ENCODE peak calls at places on chromosomes 11 and 22, in seven cellular contexts. One of them, this sample, is unnamed.

GRCh38 chr11:17646451-17647145 is 72.8 kb upstream of the MYOD1 start:
- DNase-seq in astrocyte of the hippocampus: no peak
- DNase-seq in GM04504: no peak
- DNase-seq in CD4-positive, alpha-beta T cell: no peak
- DNase-seq in T-helper 2 cell: no peak
- DNase-seq in left ventricle myocardium inferior: no peak
- DNase-seq in NCI-H1417: no peak
- DNase-seq in this sample: no peak

GRCh38 chr11:128116447-128117240 is 470.7 kb downstream of the ETS1 start:
- DNase-seq in CD4-positive, alpha-beta T cell: no peak
- DNase-seq in GM04504: no peak
- DNase-seq in NCI-H1417: no peak
- DNase-seq in left ventricle myocardium inferior: no peak
- DNase-seq in T-helper 2 cell: no peak
- DNase-seq in astrocyte of the hippocampus: peak
- DNase-seq in this sample: no peak

GRCh38 chr22:44025171-44026065 is 1.3 kb downstream of the PARVB start:
- DNase-seq in left ventricle myocardium inferior: peak
- DNase-seq in astrocyte of the hippocampus: no peak
- DNase-seq in GM04504: no peak
- DNase-seq in NCI-H1417: no peak
- DNase-seq in T-helper 2 cell: no peak
- DNase-seq in CD4-positive, alpha-beta T cell: no peak
- DNase-seq in this sample: peak

GRCh38 chr11:45435706-45436105 is 149.6 kb upstream of the SYT13 start:
- DNase-seq in astrocyte of the hippocampus: no peak
- DNase-seq in left ventricle myocardium inferior: no peak
- DNase-seq in GM04504: no peak
- DNase-seq in CD4-positive, alpha-beta T cell: no peak
- DNase-seq in T-helper 2 cell: no peak
- DNase-seq in NCI-H1417: no peak
- DNase-seq in this sample: no peak

GRCh38 chr11:59183768-59184167 is 11.8 kb downstream of the DTX4 start:
- DNase-seq in CD4-positive, alpha-beta T cell: no peak
- DNase-seq in NCI-H1417: no peak
- DNase-seq in T-helper 2 cell: no peak
- DNase-seq in GM04504: no peak
- DNase-seq in left ventricle myocardium inferior: no peak
- DNase-seq in astrocyte of the hippocampus: no peak
- DNase-seq in this sample: no peak

GRCh38 chr11:119489087-119489486 is 66.1 kb upstream of the THY1 start:
- DNase-seq in CD4-positive, alpha-beta T cell: no peak
- DNase-seq in left ventricle myocardium inferior: no peak
- DNase-seq in GM04504: no peak
- DNase-seq in NCI-H1417: no peak
- DNase-seq in T-helper 2 cell: no peak
- DNase-seq in astrocyte of the hippocampus: no peak
- DNase-seq in this sample: no peak

GRCh38 chr22:44357962-44358553 is 45.3 kb upstream of the SHISAL1 start:
- DNase-seq in GM04504: no peak
- DNase-seq in T-helper 2 cell: no peak
- DNase-seq in NCI-H1417: no peak
- DNase-seq in CD4-positive, alpha-beta T cell: no peak
- DNase-seq in left ventricle myocardium inferior: peak
- DNase-seq in astrocyte of the hippocampus: peak
- DNase-seq in this sample: peak

GRCh38 chr11:72443016-72443415 is 8.7 kb upstream of the CLPB start:
- DNase-seq in astrocyte of the hippocampus: no peak
- DNase-seq in GM04504: no peak
- DNase-seq in NCI-H1417: no peak
- DNase-seq in CD4-positive, alpha-beta T cell: no peak
- DNase-seq in T-helper 2 cell: no peak
- DNase-seq in left ventricle myocardium inferior: no peak
- DNase-seq in this sample: no peak

GRCh38 chr11:6637871-6638270 is 17.7 kb downstream of the DCHS1 start:
- DNase-seq in T-helper 2 cell: no peak
- DNase-seq in astrocyte of the hippocampus: peak
- DNase-seq in GM04504: peak
- DNase-seq in CD4-positive, alpha-beta T cell: no peak
- DNase-seq in NCI-H1417: no peak
- DNase-seq in left ventricle myocardium inferior: no peak
- DNase-seq in this sample: peak

GRCh38 chr22:32444068-32444467 is 20.2 kb downstream of the BPIFC start:
- DNase-seq in T-helper 2 cell: no peak
- DNase-seq in astrocyte of the hippocampus: no peak
- DNase-seq in CD4-positive, alpha-beta T cell: no peak
- DNase-seq in NCI-H1417: peak
- DNase-seq in left ventricle myocardium inferior: no peak
- DNase-seq in GM04504: no peak
- DNase-seq in this sample: no peak

GRCh38 chr11:39569784-39570183 is 1889.7 kb downstream of the LRRC4C start:
- DNase-seq in CD4-positive, alpha-beta T cell: no peak
- DNase-seq in NCI-H1417: no peak
- DNase-seq in astrocyte of the hippocampus: no peak
- DNase-seq in T-helper 2 cell: no peak
- DNase-seq in GM04504: no peak
- DNase-seq in left ventricle myocardium inferior: no peak
- DNase-seq in this sample: no peak

GRCh38 chr11:74311352-74311926 is at the start of gene P4HA3:
- DNase-seq in astrocyte of the hippocampus: peak
- DNase-seq in NCI-H1417: peak
- DNase-seq in GM04504: no peak
- DNase-seq in T-helper 2 cell: peak
- DNase-seq in CD4-positive, alpha-beta T cell: peak
- DNase-seq in left ventricle myocardium inferior: peak
- DNase-seq in this sample: peak

GRCh38 chr22:35560824-35561223 is 20.2 kb downstream of the RASD2 start:
- DNase-seq in CD4-positive, alpha-beta T cell: no peak
- DNase-seq in GM04504: no peak
- DNase-seq in T-helper 2 cell: no peak
- DNase-seq in left ventricle myocardium inferior: no peak
- DNase-seq in astrocyte of the hippocampus: no peak
- DNase-seq in NCI-H1417: no peak
- DNase-seq in this sample: no peak

GRCh38 chr11:130166457-130166784 is 6.8 kb downstream of the ST14 start:
- DNase-seq in NCI-H1417: no peak
- DNase-seq in T-helper 2 cell: no peak
- DNase-seq in astrocyte of the hippocampus: peak
- DNase-seq in left ventricle myocardium inferior: no peak
- DNase-seq in CD4-positive, alpha-beta T cell: no peak
- DNase-seq in GM04504: peak
- DNase-seq in this sample: no peak

GRCh38 chr11:130103296-130103814 is 33.7 kb downstream of the APLP2 start:
- DNase-seq in NCI-H1417: no peak
- DNase-seq in astrocyte of the hippocampus: peak
- DNase-seq in T-helper 2 cell: no peak
- DNase-seq in GM04504: peak
- DNase-seq in CD4-positive, alpha-beta T cell: no peak
- DNase-seq in left ventricle myocardium inferior: no peak
- DNase-seq in this sample: no peak

GRCh38 chr22:45212992-45213751 is 27.5 kb downstream of the KIAA0930 start:
- DNase-seq in NCI-H1417: no peak
- DNase-seq in left ventricle myocardium inferior: peak
- DNase-seq in astrocyte of the hippocampus: peak
- DNase-seq in GM04504: no peak
- DNase-seq in T-helper 2 cell: no peak
- DNase-seq in CD4-positive, alpha-beta T cell: no peak
- DNase-seq in this sample: peak

GRCh38 chr11:110830344-110831141 is 118.3 kb upstream of the ARHGAP20 start:
- DNase-seq in left ventricle myocardium inferior: no peak
- DNase-seq in CD4-positive, alpha-beta T cell: no peak
- DNase-seq in NCI-H1417: no peak
- DNase-seq in GM04504: no peak
- DNase-seq in T-helper 2 cell: no peak
- DNase-seq in astrocyte of the hippocampus: peak
- DNase-seq in this sample: no peak

This sample was measured in left cardiac atrium.